ENCODE peak calls at places on chromosome 10, in eight cellular contexts. M, L, A, Q, C, Y, K and P are unnamed samples.

GRCh38 chr10:4457597-4457996 is 368.4 kb upstream of the AKR1E2 start:
- DNase-seq in K (no peak), C (no peak), A (no peak), Q (no peak), M (no peak), L (no peak), Y (no peak), P (no peak)

GRCh38 chr10:34916368-34916767 is 101.3 kb upstream of the PARD3 start:
- DNase-seq in Y (no peak), Q (no peak), M (no peak), L (no peak), K (peak; percentile 54), C (no peak), A (no peak), P (no peak)

GRCh38 chr10:78846770-78847169 is 222.0 kb upstream of the ZMIZ1 start:
- DNase-seq in Q (peak; percentile 59), M (no peak), C (no peak), A (no peak), K (no peak), L (no peak), Y (no peak), P (no peak)

GRCh38 chr10:48555310-48556042 is 49.4 kb downstream of the ARHGAP22 start:
- DNase-seq in Y (no peak), C (no peak), M (no peak), K (no peak), Q (no peak), A (no peak), L (no peak), P (no peak)

GRCh38 chr10:36266923-36267322 is 624.8 kb upstream of the FZD8 start:
- DNase-seq in M (no peak), Y (no peak), A (no peak), C (no peak), Q (no peak), L (no peak), K (no peak), P (no peak)

GRCh38 chr10:24207781-24208611 is 942 bp upstream of the KIAA1217 start:
- DNase-seq in Q (peak; percentile 51), K (no peak), A (no peak), L (no peak), Y (peak; percentile 63), C (peak; percentile 19), M (peak; percentile 44), P (peak; percentile 65)

GRCh38 chr10:117653170-117653515 is 110.6 kb downstream of the EMX2 start:
- DNase-seq in K (peak; percentile 69), Q (no peak), M (peak; percentile 81), Y (no peak), C (no peak), L (no peak), A (no peak), P (no peak)

GRCh38 chr10:44046605-44047004 is 338.3 kb downstream of the CXCL12 start:
- DNase-seq in L (no peak), Y (no peak), C (no peak), A (no peak), Q (peak; percentile 42), K (peak; percentile 68), M (peak; percentile 32), P (no peak)

GRCh38 chr10:33388805-33389204 is 54.3 kb upstream of the NRP1 start:
- DNase-seq in Y (no peak), L (no peak), M (no peak), A (no peak), K (no peak), Q (no peak), C (no peak), P (no peak)

GRCh38 chr10:117503170-117503885 is 39.2 kb upstream of the EMX2 start:
- DNase-seq in Y (no peak), M (peak; percentile 23), K (no peak), A (no peak), Q (peak; percentile 23), L (no peak), C (no peak), P (no peak)

GRCh38 chr10:93074137-93074596 is 474 bp downstream of the CYP26A1 start:
- DNase-seq in L (no peak), Q (peak; percentile 73), K (no peak), M (no peak), A (no peak), Y (peak; percentile 1), C (no peak), P (no peak)

GRCh38 chr10:11272915-11273389 is 255.3 kb downstream of the CELF2 start:
- DNase-seq in Y (no peak), C (no peak), K (no peak), M (no peak), A (no peak), Q (no peak), L (no peak), P (no peak)

GRCh38 chr10:58352956-58353610 is 18.3 kb downstream of the UBE2D1 start:
- DNase-seq in Y (no peak), K (no peak), Q (no peak), L (no peak), M (no peak), A (no peak), C (no peak), P (no peak)

GRCh38 chr10:122062831-122063674 is 74.1 kb downstream of the TACC2 start:
- DNase-seq in M (peak; percentile 93), L (no peak), K (no peak), A (no peak), Y (peak; percentile 96), C (peak; percentile 49), Q (peak; percentile 47), P (peak; percentile 75)

GRCh38 chr10:126334272-126334671 is 54.0 kb downstream of the ADAM12 start:
- DNase-seq in Y (no peak), L (no peak), Q (no peak), C (no peak), M (no peak), K (no peak), A (no peak), P (no peak)

GRCh38 chr10:98429320-98430072 is 14.5 kb upstream of the PYROXD2 start:
- DNase-seq in Q (no peak), Y (no peak), C (no peak), M (no peak), A (no peak), L (no peak), K (no peak), P (no peak)

GRCh38 chr10:132992433-132993215 is 50.3 kb upstream of the CFAP46 start:
- DNase-seq in C (no peak), M (no peak), Y (no peak), A (no peak), L (no peak), K (no peak), Q (no peak), P (no peak)

GRCh38 chr10:113959383-113959760 is 84.3 kb upstream of the ADRB1 start:
- DNase-seq in L (no peak), Y (peak; percentile 83), K (no peak), A (no peak), C (no peak), Q (no peak), M (peak; percentile 73), P (peak; percentile 39)

DNA sequence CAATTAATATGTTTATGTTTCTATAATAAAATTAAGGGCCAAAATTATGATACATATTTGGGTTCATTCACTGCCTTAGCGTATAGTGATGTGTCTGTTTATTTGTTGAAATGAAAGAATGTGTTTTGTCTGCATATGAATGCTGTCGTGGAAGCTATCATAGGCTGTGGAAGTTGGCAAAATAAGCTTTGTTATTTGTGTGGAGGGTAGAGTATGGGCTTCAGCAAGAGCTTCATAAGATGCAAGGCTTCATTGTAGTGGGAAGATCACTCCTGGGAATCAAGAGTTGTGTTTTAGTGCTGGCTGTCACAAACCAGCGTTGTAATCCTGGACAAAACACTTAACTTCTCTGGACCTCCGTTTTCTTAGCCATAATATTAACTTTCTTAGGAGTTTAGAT is 2.5 kb downstream of the SLK start:
- DNase-seq in M (no peak), K (no peak), Y (no peak), Q (no peak), A (no peak), L (no peak), C (no peak), P (no peak)
- H3K4me3 ChIP-seq in M (peak overlapping the region; percentile 82), K (peak overlapping the region; percentile 90), Y (peak overlapping the region; percentile 94), Q (peak overlapping the region; percentile 81), A (peak overlapping the region; percentile 18), L (peak overlapping the region; percentile 90), C (peak overlapping the region; percentile 97), P (peak overlapping the region; percentile 99)

GRCh38 chr10:5811387-5811821 is 1.8 kb downstream of the GDI2 start:
- DNase-seq in K (no peak), C (peak; percentile 67), Q (peak; percentile 77), A (no peak), L (no peak), Y (no peak), M (no peak), P (no peak)
- H3K4me1 ChIP-seq in K (peaks cover 24% of the 10 kb centered on the region), C (peaks cover 48% of the 10 kb centered on the region), Q (peaks cover 34% of the 10 kb centered on the region), A (peaks cover 66% of the 10 kb centered on the region), L (peaks cover 66% of the 10 kb centered on the region), Y (peaks cover 5% of the 10 kb centered on the region), M (peaks cover 41% of the 10 kb centered on the region), P (peaks cover 25% of the 10 kb centered on the region)

GRCh38 chr10:112006831-112007230 is 176.7 kb downstream of the GPAM start:
- DNase-seq in M (no peak), K (no peak), A (no peak), Y (no peak), Q (no peak), L (no peak), C (no peak), P (no peak)
- H3K4me3 ChIP-seq in M (no peak overlapping the region), K (no peak overlapping the region), A (no peak overlapping the region), Y (no peak overlapping the region), Q (no peak overlapping the region), L (no peak overlapping the region), C (no peak overlapping the region), P (no peak overlapping the region)

DNA sequence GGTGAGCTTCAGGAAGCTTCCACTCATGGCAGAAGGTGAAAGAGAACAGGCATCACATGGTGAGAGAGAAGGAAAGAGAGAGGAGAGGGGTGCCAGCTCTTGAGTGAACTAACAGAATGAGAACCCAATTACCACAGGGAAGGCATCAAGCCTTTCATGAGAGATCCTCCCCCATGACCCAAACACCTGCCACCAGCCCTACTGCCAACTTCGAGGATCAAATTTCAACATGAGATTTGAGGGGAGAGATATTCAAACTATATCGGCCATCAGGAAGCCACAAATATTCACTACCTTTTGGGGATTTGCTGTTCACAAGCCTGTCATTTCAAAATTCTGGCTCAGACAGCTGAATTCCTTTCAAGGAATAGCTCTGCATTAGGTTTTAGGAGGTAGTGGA is 39.9 kb upstream of the SMNDC1 start:
- DNase-seq in L (no peak), M (no peak), Y (no peak), A (no peak), Q (no peak), K (no peak), C (no peak), P (peak; percentile 88)
- H3K4me1 ChIP-seq in L (no peaks in the 10 kb centered on the region), M (no peaks in the 10 kb centered on the region), Y (no peaks in the 10 kb centered on the region), A (no peaks in the 10 kb centered on the region), Q (no peaks in the 10 kb centered on the region), K (no peaks in the 10 kb centered on the region), C (no peaks in the 10 kb centered on the region), P (peaks cover 19% of the 10 kb centered on the region)

GRCh38 chr10:76315240-76315639 is 883.8 kb downstream of the LRMDA start:
- DNase-seq in C (no peak), A (no peak), L (no peak), M (no peak), Q (no peak), K (no peak), Y (no peak), P (no peak)
- H3K4me3 ChIP-seq in C (no peak overlapping the region), A (no peak overlapping the region), L (no peak overlapping the region), M (no peak overlapping the region), Q (no peak overlapping the region), K (no peak overlapping the region), Y (no peak overlapping the region), P (no peak overlapping the region)

GRCh38 chr10:68997216-68997615 is 8.6 kb downstream of the KIFBP start:
- DNase-seq in Q (no peak), A (no peak), M (no peak), L (no peak), Y (no peak), K (no peak), C (no peak), P (no peak)
- H3K4me1 ChIP-seq in Q (peaks cover 5% of the 10 kb centered on the region), A (peaks cover 5% of the 10 kb centered on the region), M (peaks cover 6% of the 10 kb centered on the region), L (no peaks in the 10 kb centered on the region), Y (peaks cover 4% of the 10 kb centered on the region), K (peaks cover 11% of the 10 kb centered on the region), C (no peaks in the 10 kb centered on the region), P (no peaks in the 10 kb centered on the region)